ENCODE peak calls at places on chromosomes 4 and X, in nine cellular contexts. One of them, this sample, is unnamed.

GRCh38 chrX:46461653-46462191 is 83.5 kb downstream of the ZNF674 start:
- DNase-seq in fibroblast of pulmonary artery: no peak
- DNase-seq in pancreas: no peak
- DNase-seq in astrocyte: no peak
- DNase-seq in mammary epithelial cell: no peak
- DNase-seq in brain microvascular endothelial cell: no peak
- DNase-seq in cardiac fibroblast: no peak
- DNase-seq in endothelial cell of umbilical vein: no peak
- DNase-seq in SK-N-SH: no peak
- DNase-seq in this sample: no peak

GRCh38 chrX:40109288-40110008 is 11.7 kb upstream of the BCOR start:
- DNase-seq in fibroblast of pulmonary artery: peak; percentile 68
- DNase-seq in pancreas: peak; percentile 77
- DNase-seq in astrocyte: no peak
- DNase-seq in mammary epithelial cell: peak; percentile 35
- DNase-seq in brain microvascular endothelial cell: no peak
- DNase-seq in cardiac fibroblast: peak; percentile 72
- DNase-seq in endothelial cell of umbilical vein: peak; percentile 35
- DNase-seq in SK-N-SH: peak; percentile 68
- DNase-seq in this sample: peak; percentile 64

GRCh38 chrX:135596495-135596894 is 76.0 kb downstream of the INTS6L start:
- DNase-seq in fibroblast of pulmonary artery: peak; percentile 34
- DNase-seq in pancreas: peak; percentile 40
- DNase-seq in astrocyte: no peak
- DNase-seq in mammary epithelial cell: peak; percentile 25
- DNase-seq in brain microvascular endothelial cell: no peak
- DNase-seq in cardiac fibroblast: peak; percentile 29
- DNase-seq in endothelial cell of umbilical vein: peak; percentile 1
- DNase-seq in SK-N-SH: peak; percentile 60
- DNase-seq in this sample: peak; percentile 42

GRCh38 chrX:13688772-13689518 is at the start of gene RAB9A:
- DNase-seq in fibroblast of pulmonary artery: peak; percentile 64
- DNase-seq in pancreas: peak; percentile 91
- DNase-seq in astrocyte: peak; percentile 32
- DNase-seq in mammary epithelial cell: peak; percentile 82
- DNase-seq in brain microvascular endothelial cell: peak; percentile 57
- DNase-seq in cardiac fibroblast: peak; percentile 72
- DNase-seq in endothelial cell of umbilical vein: peak; percentile 76
- DNase-seq in SK-N-SH: peak; percentile 98
- DNase-seq in this sample: peak; percentile 66

GRCh38 chr4:153785830-153786721 is 2.8 kb downstream of the SFRP2 start:
- DNase-seq in fibroblast of pulmonary artery: peak; percentile 45
- DNase-seq in pancreas: no peak
- DNase-seq in astrocyte: peak; percentile 30
- DNase-seq in mammary epithelial cell: no peak
- DNase-seq in brain microvascular endothelial cell: no peak
- DNase-seq in cardiac fibroblast: peak; percentile 52
- DNase-seq in endothelial cell of umbilical vein: peak; percentile 20
- DNase-seq in SK-N-SH: peak; percentile 34
- DNase-seq in this sample: peak; percentile 59

GRCh38 chrX:154036513-154036912 is 16.8 kb upstream of the IRAK1 start:
- DNase-seq in fibroblast of pulmonary artery: no peak
- DNase-seq in pancreas: no peak
- DNase-seq in astrocyte: no peak
- DNase-seq in mammary epithelial cell: no peak
- DNase-seq in brain microvascular endothelial cell: no peak
- DNase-seq in cardiac fibroblast: no peak
- DNase-seq in endothelial cell of umbilical vein: no peak
- DNase-seq in SK-N-SH: no peak
- DNase-seq in this sample: no peak

GRCh38 chr4:157575339-157575738 is 354.8 kb downstream of the GRIA2 start:
- DNase-seq in fibroblast of pulmonary artery: no peak
- DNase-seq in pancreas: peak; percentile 19
- DNase-seq in astrocyte: no peak
- DNase-seq in mammary epithelial cell: no peak
- DNase-seq in brain microvascular endothelial cell: no peak
- DNase-seq in cardiac fibroblast: no peak
- DNase-seq in endothelial cell of umbilical vein: no peak
- DNase-seq in SK-N-SH: no peak
- DNase-seq in this sample: no peak

GRCh38 chr4:65865489-65865888 is 195.2 kb upstream of the EPHA5 start:
- DNase-seq in fibroblast of pulmonary artery: peak; percentile 46
- DNase-seq in pancreas: no peak
- DNase-seq in astrocyte: no peak
- DNase-seq in mammary epithelial cell: peak; percentile 20
- DNase-seq in brain microvascular endothelial cell: peak; percentile 7
- DNase-seq in cardiac fibroblast: peak; percentile 29
- DNase-seq in endothelial cell of umbilical vein: peak; percentile 55
- DNase-seq in SK-N-SH: peak; percentile 2
- DNase-seq in this sample: peak; percentile 11

GRCh38 chr4:17809667-17810066 is 890 bp downstream of the DCAF16 start:
- DNase-seq in fibroblast of pulmonary artery: no peak
- DNase-seq in pancreas: no peak
- DNase-seq in astrocyte: no peak
- DNase-seq in mammary epithelial cell: no peak
- DNase-seq in brain microvascular endothelial cell: no peak
- DNase-seq in cardiac fibroblast: no peak
- DNase-seq in endothelial cell of umbilical vein: peak; percentile 14
- DNase-seq in SK-N-SH: no peak
- DNase-seq in this sample: no peak

GRCh38 chrX:130778773-130779172 is 124.2 kb downstream of the ENOX2 start:
- DNase-seq in fibroblast of pulmonary artery: no peak
- DNase-seq in pancreas: no peak
- DNase-seq in astrocyte: no peak
- DNase-seq in mammary epithelial cell: peak; percentile 52
- DNase-seq in brain microvascular endothelial cell: no peak
- DNase-seq in cardiac fibroblast: no peak
- DNase-seq in endothelial cell of umbilical vein: no peak
- DNase-seq in SK-N-SH: no peak
- DNase-seq in this sample: no peak

GRCh38 chr4:176792348-176793059 is at the start of gene VEGFC:
- DNase-seq in fibroblast of pulmonary artery: peak; percentile 72
- DNase-seq in pancreas: peak; percentile 37
- DNase-seq in astrocyte: no peak
- DNase-seq in mammary epithelial cell: peak; percentile 73
- DNase-seq in brain microvascular endothelial cell: peak; percentile 70
- DNase-seq in cardiac fibroblast: peak; percentile 79
- DNase-seq in endothelial cell of umbilical vein: peak; percentile 69
- DNase-seq in SK-N-SH: peak; percentile 79
- DNase-seq in this sample: peak; percentile 70
- TF ChIP-seq CTCF in fibroblast of pulmonary artery: no peak
- TF ChIP-seq CTCF in pancreas: no peak
- TF ChIP-seq CTCF in astrocyte: no peak
- TF ChIP-seq CTCF in mammary epithelial cell: no peak
- TF ChIP-seq CTCF in brain microvascular endothelial cell: no peak
- TF ChIP-seq CTCF in cardiac fibroblast: no peak
- TF ChIP-seq CTCF in endothelial cell of umbilical vein: no peak
- TF ChIP-seq CTCF in SK-N-SH: no peak
- TF ChIP-seq CTCF in this sample: no peak

GRCh38 chrX:97158270-97158669 is 274.6 kb downstream of the RPA4 start:
- DNase-seq in fibroblast of pulmonary artery: no peak
- DNase-seq in pancreas: no peak
- DNase-seq in astrocyte: no peak
- DNase-seq in mammary epithelial cell: no peak
- DNase-seq in brain microvascular endothelial cell: no peak
- DNase-seq in cardiac fibroblast: no peak
- DNase-seq in endothelial cell of umbilical vein: no peak
- DNase-seq in SK-N-SH: no peak
- DNase-seq in this sample: no peak
- H3K4me3 ChIP-seq in fibroblast of pulmonary artery: no peak overlapping the region
- H3K4me3 ChIP-seq in pancreas: no peak overlapping the region
- H3K4me3 ChIP-seq in astrocyte: no peak overlapping the region
- H3K4me3 ChIP-seq in mammary epithelial cell: no peak overlapping the region
- H3K4me3 ChIP-seq in brain microvascular endothelial cell: no peak overlapping the region
- H3K4me3 ChIP-seq in cardiac fibroblast: no peak overlapping the region
- H3K4me3 ChIP-seq in endothelial cell of umbilical vein: no peak overlapping the region
- H3K4me3 ChIP-seq in SK-N-SH: no peak overlapping the region
- H3K4me3 ChIP-seq in this sample: no peak overlapping the region

GRCh38 chr4:186891859-186892486 is 168.3 kb upstream of the FAT1 start:
- DNase-seq in fibroblast of pulmonary artery: no peak
- DNase-seq in pancreas: peak; percentile 44
- DNase-seq in astrocyte: no peak
- DNase-seq in mammary epithelial cell: no peak
- DNase-seq in brain microvascular endothelial cell: no peak
- DNase-seq in cardiac fibroblast: no peak
- DNase-seq in endothelial cell of umbilical vein: no peak
- DNase-seq in SK-N-SH: no peak
- DNase-seq in this sample: no peak
- TF ChIP-seq CTCF in fibroblast of pulmonary artery: no peak
- TF ChIP-seq CTCF in pancreas: no peak
- TF ChIP-seq CTCF in astrocyte: no peak
- TF ChIP-seq CTCF in mammary epithelial cell: no peak
- TF ChIP-seq CTCF in brain microvascular endothelial cell: no peak
- TF ChIP-seq CTCF in cardiac fibroblast: no peak
- TF ChIP-seq CTCF in endothelial cell of umbilical vein: no peak
- TF ChIP-seq CTCF in SK-N-SH: no peak
- TF ChIP-seq CTCF in this sample: no peak

GRCh38 chrX:30793075-30793766 is 95.8 kb downstream of the TAB3 start:
- DNase-seq in fibroblast of pulmonary artery: no peak
- DNase-seq in pancreas: no peak
- DNase-seq in astrocyte: no peak
- DNase-seq in mammary epithelial cell: no peak
- DNase-seq in brain microvascular endothelial cell: no peak
- DNase-seq in cardiac fibroblast: no peak
- DNase-seq in endothelial cell of umbilical vein: no peak
- DNase-seq in SK-N-SH: no peak
- DNase-seq in this sample: no peak
- H3K4me3 ChIP-seq in fibroblast of pulmonary artery: no peak overlapping the region
- H3K4me3 ChIP-seq in pancreas: no peak overlapping the region
- H3K4me3 ChIP-seq in astrocyte: no peak overlapping the region
- H3K4me3 ChIP-seq in mammary epithelial cell: no peak overlapping the region
- H3K4me3 ChIP-seq in brain microvascular endothelial cell: no peak overlapping the region
- H3K4me3 ChIP-seq in cardiac fibroblast: no peak overlapping the region
- H3K4me3 ChIP-seq in endothelial cell of umbilical vein: no peak overlapping the region
- H3K4me3 ChIP-seq in SK-N-SH: no peak overlapping the region
- H3K4me3 ChIP-seq in this sample: no peak overlapping the region

DNA sequence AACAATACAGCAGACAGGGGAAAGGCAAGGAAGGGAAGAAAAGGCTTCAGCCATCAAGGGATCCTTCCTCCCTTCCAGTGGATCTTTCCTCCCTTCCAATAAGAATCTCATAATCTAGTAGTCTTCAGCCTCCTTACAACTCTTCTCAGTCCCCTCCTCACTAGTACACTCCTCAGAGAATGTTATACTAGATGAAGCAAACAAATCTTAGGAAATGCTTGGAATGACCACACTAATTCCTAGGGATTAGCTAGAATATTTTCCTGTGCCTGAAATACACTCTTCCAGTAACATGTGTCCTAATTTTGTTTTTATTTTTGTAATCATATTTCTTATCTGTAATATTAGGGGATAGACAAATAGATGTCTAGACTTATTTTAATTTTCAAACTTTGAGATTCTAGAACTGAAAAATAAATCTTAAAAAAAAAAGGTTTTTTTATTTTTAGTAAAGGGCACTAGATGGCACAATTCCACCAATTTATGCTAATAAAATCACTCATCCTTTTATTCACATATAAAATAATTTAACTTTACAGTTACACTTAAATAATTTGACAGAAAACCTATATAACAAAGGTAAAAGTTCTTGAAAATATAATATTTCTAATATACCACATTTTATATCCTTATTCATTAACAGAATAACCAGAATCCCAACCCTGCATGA is 7.0 kb upstream of the STPG2 start:
- DNase-seq in fibroblast of pulmonary artery: peak; percentile 44
- DNase-seq in pancreas: no peak
- DNase-seq in astrocyte: no peak
- DNase-seq in mammary epithelial cell: no peak
- DNase-seq in brain microvascular endothelial cell: no peak
- DNase-seq in cardiac fibroblast: peak; percentile 39
- DNase-seq in endothelial cell of umbilical vein: no peak
- DNase-seq in SK-N-SH: no peak
- DNase-seq in this sample: peak; percentile 52
- TF ChIP-seq CTCF in fibroblast of pulmonary artery: peak; percentile 12
- TF ChIP-seq CTCF in pancreas: no peak
- TF ChIP-seq CTCF in astrocyte: peak; percentile 4
- TF ChIP-seq CTCF in mammary epithelial cell: no peak
- TF ChIP-seq CTCF in brain microvascular endothelial cell: no peak
- TF ChIP-seq CTCF in cardiac fibroblast: no peak
- TF ChIP-seq CTCF in endothelial cell of umbilical vein: no peak
- TF ChIP-seq CTCF in SK-N-SH: peak; percentile 61
- TF ChIP-seq CTCF in this sample: no peak

GRCh38 chr4:184419976-184420375 is 54.4 kb downstream of the IRF2 start:
- DNase-seq in fibroblast of pulmonary artery: no peak
- DNase-seq in pancreas: no peak
- DNase-seq in astrocyte: no peak
- DNase-seq in mammary epithelial cell: no peak
- DNase-seq in brain microvascular endothelial cell: no peak
- DNase-seq in cardiac fibroblast: no peak
- DNase-seq in endothelial cell of umbilical vein: no peak
- DNase-seq in SK-N-SH: no peak
- DNase-seq in this sample: no peak

GRCh38 chr4:184420402-184420801 is 53.9 kb downstream of the IRF2 start:
- DNase-seq in fibroblast of pulmonary artery: no peak
- DNase-seq in pancreas: no peak
- DNase-seq in astrocyte: no peak
- DNase-seq in mammary epithelial cell: no peak
- DNase-seq in brain microvascular endothelial cell: no peak
- DNase-seq in cardiac fibroblast: no peak
- DNase-seq in endothelial cell of umbilical vein: no peak
- DNase-seq in SK-N-SH: no peak
- DNase-seq in this sample: no peak

GRCh38 chr4:184417802-184418511 is 56.4 kb downstream of the IRF2 start:
- DNase-seq in fibroblast of pulmonary artery: peak; percentile 69
- DNase-seq in pancreas: no peak
- DNase-seq in astrocyte: peak; percentile 84
- DNase-seq in mammary epithelial cell: peak; percentile 99
- DNase-seq in brain microvascular endothelial cell: peak; percentile 58
- DNase-seq in cardiac fibroblast: peak; percentile 55
- DNase-seq in endothelial cell of umbilical vein: peak; percentile 30
- DNase-seq in SK-N-SH: no peak
- DNase-seq in this sample: peak; percentile 72

GRCh38 chr4:184415071-184415470 is 59.3 kb downstream of the IRF2 start:
- DNase-seq in fibroblast of pulmonary artery: no peak
- DNase-seq in pancreas: no peak
- DNase-seq in astrocyte: no peak
- DNase-seq in mammary epithelial cell: peak; percentile 70
- DNase-seq in brain microvascular endothelial cell: no peak
- DNase-seq in cardiac fibroblast: no peak
- DNase-seq in endothelial cell of umbilical vein: no peak
- DNase-seq in SK-N-SH: no peak
- DNase-seq in this sample: no peak

DNA sequence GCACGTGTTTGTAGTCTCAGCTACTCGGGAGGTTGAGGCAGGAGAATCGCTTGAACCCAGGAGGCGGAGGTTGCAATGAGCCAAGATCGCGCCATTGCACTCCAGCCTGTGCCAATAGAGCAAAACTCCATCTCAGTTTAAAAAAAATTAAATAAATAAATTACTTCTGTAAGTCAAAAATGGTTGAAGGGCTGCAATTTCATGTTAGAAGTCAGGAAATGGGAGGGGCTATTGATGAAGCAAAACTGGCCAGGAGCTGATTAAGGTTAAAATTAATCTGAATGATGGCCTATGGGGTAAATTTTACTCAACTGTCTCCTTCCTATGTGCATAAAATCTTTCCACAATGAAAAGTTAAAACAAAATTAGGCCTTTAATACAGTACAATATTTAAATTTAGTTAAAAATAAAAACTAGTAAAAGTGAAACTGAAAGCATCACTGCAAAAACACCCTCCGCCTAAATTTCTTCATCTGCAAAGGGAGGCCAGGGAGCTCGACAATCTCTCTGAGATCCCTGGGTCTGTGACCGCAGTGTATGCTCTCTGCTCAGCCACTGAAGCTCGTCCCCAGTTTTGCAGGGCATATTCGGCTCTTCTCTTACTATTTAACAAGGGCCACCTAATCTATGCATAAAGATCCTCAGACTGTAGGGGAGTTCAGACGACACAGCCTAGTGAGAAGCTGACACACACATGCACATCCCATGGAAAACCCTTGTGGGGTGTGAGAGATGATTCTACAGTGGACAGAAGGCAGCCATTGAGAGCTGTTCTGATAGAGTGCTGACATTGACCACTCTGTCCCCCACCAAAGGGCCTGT is 57.2 kb downstream of the IRF2 start:
- DNase-seq in fibroblast of pulmonary artery: no peak
- DNase-seq in pancreas: no peak
- DNase-seq in astrocyte: no peak
- DNase-seq in mammary epithelial cell: peak; percentile 28
- DNase-seq in brain microvascular endothelial cell: no peak
- DNase-seq in cardiac fibroblast: no peak
- DNase-seq in endothelial cell of umbilical vein: no peak
- DNase-seq in SK-N-SH: no peak
- DNase-seq in this sample: peak; percentile 45
- H3K4me3 ChIP-seq in fibroblast of pulmonary artery: no peak overlapping the region
- H3K4me3 ChIP-seq in pancreas: no peak overlapping the region
- H3K4me3 ChIP-seq in astrocyte: no peak overlapping the region
- H3K4me3 ChIP-seq in mammary epithelial cell: no peak overlapping the region
- H3K4me3 ChIP-seq in brain microvascular endothelial cell: no peak overlapping the region
- H3K4me3 ChIP-seq in cardiac fibroblast: peak overlapping the region; percentile 33
- H3K4me3 ChIP-seq in endothelial cell of umbilical vein: peak overlapping the region; percentile 16
- H3K4me3 ChIP-seq in SK-N-SH: no peak overlapping the region
- H3K4me3 ChIP-seq in this sample: peak overlapping the region; percentile 51